ENCODE peak calls at places on chromosomes 3 and 15, in nine cellular contexts. W, Y, X, R, L, C, E, M and J are unnamed samples.

GRCh38 chr3:159787191-159787590 is 201.4 kb upstream of the IL12A start:
- DNase-seq in W (peak; percentile 89), Y (no peak), X (no peak), R (no peak), L (peak; percentile 96), C (peak; percentile 86), E (no peak), M (no peak), J (no peak)

GRCh38 chr15:79265167-79265566 is 17.4 kb upstream of the ANKRD34C start:
- DNase-seq in W (no peak), Y (no peak), X (no peak), R (no peak), L (peak; percentile 5), C (no peak), E (no peak), M (no peak), J (no peak)

GRCh38 chr3:111236833-111237713 is 165.5 kb downstream of the NECTIN3 start:
- DNase-seq in W (peak; percentile 71), Y (no peak), X (no peak), R (no peak), L (peak; percentile 95), C (no peak), E (no peak), M (no peak), J (no peak)

GRCh38 chr3:37940242-37940908 is 50.2 kb upstream of the VILL start:
- DNase-seq in W (no peak), Y (no peak), X (no peak), R (no peak), L (no peak), C (no peak), E (no peak), M (no peak), J (no peak)

GRCh38 chr15:38072507-38073277 is 138.3 kb downstream of the TMCO5A start:
- DNase-seq in W (peak; percentile 81), Y (peak; percentile 30), X (no peak), R (peak; percentile 53), L (peak; percentile 81), C (peak; percentile 91), E (no peak), M (peak; percentile 47), J (no peak)

GRCh38 chr15:80942266-80942665 is 47.4 kb downstream of the MESD start:
- DNase-seq in W (no peak), Y (no peak), X (no peak), R (no peak), L (no peak), C (no peak), E (no peak), M (no peak), J (no peak)

GRCh38 chr15:36925671-36926421 is 174.5 kb downstream of the MEIS2 start:
- DNase-seq in W (no peak), Y (no peak), X (no peak), R (no peak), L (peak; percentile 5), C (no peak), E (no peak), M (no peak), J (no peak)

GRCh38 chr3:79002465-79003372 is 765.1 kb downstream of the ROBO1 start:
- DNase-seq in W (no peak), Y (no peak), X (no peak), R (peak; percentile 40), L (no peak), C (peak; percentile 34), E (no peak), M (no peak), J (no peak)

GRCh38 chr15:89383635-89384604 is 49.3 kb upstream of the POLG start:
- DNase-seq in W (peak; percentile 27), Y (no peak), X (no peak), R (peak; percentile 97), L (peak; percentile 64), C (peak; percentile 84), E (no peak), M (no peak), J (no peak)

GRCh38 chr3:80405618-80406017 is 637.8 kb upstream of the ROBO1 start:
- DNase-seq in W (no peak), Y (no peak), X (no peak), R (no peak), L (no peak), C (no peak), E (no peak), M (no peak), J (no peak)

GRCh38 chr3:184175981-184176376 is 1.3 kb downstream of the AP2M1 start:
- DNase-seq in W (no peak), Y (no peak), X (no peak), R (no peak), L (no peak), C (no peak), E (no peak), M (no peak), J (no peak)

GRCh38 chr3:12588674-12589054 is 31.8 kb downstream of the MKRN2 start:
- DNase-seq in W (no peak), Y (no peak), X (no peak), R (no peak), L (no peak), C (no peak), E (no peak), M (no peak), J (no peak)

GRCh38 chr3:127699098-127699945 is 26.6 kb downstream of the ABTB1 start:
- DNase-seq in W (peak; percentile 52), Y (no peak), X (no peak), R (no peak), L (peak; percentile 57), C (no peak), E (no peak), M (no peak), J (no peak)

GRCh38 chr3:127448671-127449070 is 141.9 kb downstream of the TPRA1 start:
- DNase-seq in W (no peak), Y (no peak), X (no peak), R (no peak), L (no peak), C (no peak), E (no peak), M (no peak), J (no peak)

GRCh38 chr15:62209821-62210220 is 44.7 kb upstream of the C2CD4B start:
- DNase-seq in W (no peak), Y (no peak), X (no peak), R (no peak), L (no peak), C (no peak), E (no peak), M (no peak), J (no peak)

GRCh38 chr15:60426870-60427528 is 29.2 kb upstream of the ANXA2 start:
- DNase-seq in W (peak; percentile 84), Y (no peak), X (no peak), R (no peak), L (peak; percentile 79), C (peak; percentile 62), E (no peak), M (no peak), J (no peak)

GRCh38 chr3:87250009-87250408 is 22.9 kb downstream of the CHMP2B start:
- DNase-seq in W (no peak), Y (no peak), X (no peak), R (no peak), L (no peak), C (no peak), E (no peak), M (no peak), J (no peak)

GRCh38 chr3:185659942-185660921 is 74.1 kb downstream of the SENP2 start:
- DNase-seq in W (peak; percentile 72), Y (peak; percentile 75), X (peak; percentile 38), R (peak; percentile 81), L (peak; percentile 76), C (peak; percentile 92), E (peak; percentile 59), M (peak; percentile 82), J (peak; percentile 74)

GRCh38 chr3:71510485-71510884 is 73.0 kb downstream of the FOXP1 start:
- DNase-seq in W (peak; percentile 87), Y (no peak), X (no peak), R (no peak), L (peak; percentile 47), C (peak; percentile 61), E (no peak), M (no peak), J (no peak)